ENCODE peak calls at places on chromosomes 12 and 14, in seven cellular contexts. A is HCT116, E is MM.1S, P is OCI-LY7, L is neural progenitor cell, V is PC-3, C is GM23338. Z is an unnamed sample. For H3K36me3, the result is how much of the 10 kb centered on the place peaks cover.

GRCh38 chr14:100629098-100629497 is 41.9 kb upstream of the BEGAIN start:
- DNase-seq in A (no peak), E (no peak), P (no peak), L (no peak), V (no peak), C (no peak), Z (no peak)

GRCh38 chr14:106850913-106851825 is 1324.8 kb downstream of the TMEM121 start:
- DNase-seq in A (no peak), E (peak), P (peak), L (no peak), V (no peak), C (no peak), Z (no peak)

GRCh38 chr12:83619973-83620372 is 933.3 kb downstream of the TMTC2 start:
- DNase-seq in A (no peak), E (no peak), P (no peak), L (no peak), V (no peak), C (no peak), Z (no peak)

GRCh38 chr12:60874091-60874490 is 1278.3 kb downstream of the SLC16A7 start:
- DNase-seq in A (no peak), E (no peak), P (no peak), L (no peak), V (no peak), C (no peak), Z (no peak)

GRCh38 chr12:50569321-50569720 is 64.5 kb downstream of the DIP2B start:
- DNase-seq in A (no peak), E (no peak), P (no peak), L (peak), V (no peak), C (peak), Z (peak)

GRCh38 chr12:79997115-79997805 is 62.4 kb upstream of the PPP1R12A start:
- DNase-seq in A (no peak), E (peak), P (peak), L (no peak), V (no peak), C (no peak), Z (peak)

GRCh38 chr14:64303471-64303917 is 9.3 kb upstream of the ESR2 start:
- DNase-seq in A (peak), E (peak), P (peak), L (peak), V (peak), C (peak), Z (peak)

GRCh38 chr12:3446235-3446634 is 44.8 kb upstream of the PRMT8 start:
- DNase-seq in A (no peak), E (no peak), P (no peak), L (no peak), V (no peak), C (no peak), Z (no peak)

GRCh38 chr14:101064718-101065117 is 161.2 kb upstream of the RTL1 start:
- DNase-seq in A (no peak), E (no peak), P (no peak), L (no peak), V (no peak), C (no peak), Z (no peak)

GRCh38 chr12:42094277-42094676 is 50.4 kb downstream of the GXYLT1 start:
- DNase-seq in A (peak), E (no peak), P (no peak), L (no peak), V (peak), C (no peak), Z (peak)

GRCh38 chr14:58280954-58281787 is 17.2 kb upstream of the ARID4A start:
- DNase-seq in A (no peak), E (no peak), P (no peak), L (no peak), V (peak), C (no peak), Z (peak)

GRCh38 chr14:58281969-58282368 is 16.4 kb upstream of the ARID4A start:
- DNase-seq in A (no peak), E (no peak), P (no peak), L (no peak), V (no peak), C (no peak), Z (no peak)

GRCh38 chr14:58275527-58276190 is 22.7 kb upstream of the ARID4A start:
- DNase-seq in A (no peak), E (no peak), P (no peak), L (no peak), V (no peak), C (no peak), Z (no peak)

GRCh38 chr14:58276208-58276607 is 22.1 kb upstream of the ARID4A start:
- DNase-seq in A (no peak), E (no peak), P (no peak), L (no peak), V (no peak), C (no peak), Z (no peak)

DNA sequence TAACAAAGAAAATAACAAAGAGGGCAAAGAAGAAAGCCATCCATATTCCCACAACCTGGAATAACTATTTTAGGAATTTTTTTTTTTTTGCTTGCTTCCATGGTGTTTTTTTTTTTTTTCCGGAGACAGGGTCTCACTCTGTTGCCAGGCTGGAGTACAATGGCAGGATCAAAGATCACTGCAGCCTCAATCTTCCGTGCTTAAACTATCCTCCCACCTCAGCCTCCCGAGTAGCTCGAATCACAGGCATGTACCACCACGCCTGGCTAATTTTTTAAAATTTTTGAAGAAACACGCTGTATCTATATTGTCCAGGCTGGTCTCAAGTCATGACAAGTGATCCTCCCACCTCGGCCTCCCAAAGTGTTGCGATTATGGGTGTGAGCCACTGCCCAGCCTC is 20.2 kb upstream of the ARID4A start:
- DNase-seq in A (no peak), E (no peak), P (no peak), L (no peak), V (no peak), C (no peak), Z (no peak)
- H3K36me3 ChIP-seq in A (under half), E (under half), P (half or more), L (under half), V (half or more), C (under half), Z (under half)

GRCh38 chr12:117985182-117985581 is 16.4 kb upstream of the KSR2 start:
- DNase-seq in A (peak), E (no peak), P (no peak), L (no peak), V (peak), C (no peak), Z (peak)

GRCh38 chr12:117981267-117981666 is 12.5 kb upstream of the KSR2 start:
- DNase-seq in A (no peak), E (no peak), P (no peak), L (no peak), V (no peak), C (no peak), Z (no peak)

DNA sequence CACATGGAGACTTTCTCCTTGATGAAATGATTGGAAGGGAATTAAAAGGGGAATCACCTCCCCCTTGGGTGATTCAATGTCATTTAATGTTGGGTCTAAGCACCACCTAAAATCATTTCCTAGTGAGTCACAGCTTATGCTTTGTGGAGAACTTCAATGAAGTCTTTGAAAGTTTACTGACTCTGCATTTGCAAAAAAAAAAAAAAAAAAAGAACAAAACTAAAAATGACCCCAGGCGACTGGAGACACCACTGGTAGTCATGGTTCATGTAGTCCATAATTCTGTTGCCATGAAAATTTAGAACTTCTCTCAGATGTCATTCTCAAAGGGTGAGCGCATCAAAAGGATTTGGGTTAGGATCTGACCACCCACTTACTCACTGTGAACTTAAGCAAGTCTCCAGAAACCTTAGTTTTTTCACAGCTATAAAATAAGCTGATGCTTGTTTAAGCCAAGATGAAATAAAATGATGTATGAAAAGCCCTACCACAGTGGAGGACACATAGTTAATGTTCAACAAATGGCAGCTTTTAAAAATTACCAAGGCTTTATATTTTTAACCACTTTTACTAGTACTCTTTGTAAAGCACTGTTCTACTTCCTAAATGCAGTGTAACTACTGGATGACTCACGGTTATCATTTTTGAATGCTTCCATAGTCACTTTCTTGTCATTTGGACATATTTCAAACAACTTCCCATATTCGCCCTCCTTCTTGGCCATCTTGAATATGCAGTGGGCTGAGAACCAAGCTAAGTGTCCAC is 18.1 kb upstream of the KSR2 start:
- DNase-seq in A (peak), E (no peak), P (no peak), L (no peak), V (peak), C (no peak), Z (peak)
- H2AFZ ChIP-seq in A (peak), E (no peak), P (no peak), L (no peak), V (peak), C (no peak), Z (peak)

GRCh38 chr12:102227954-102228353 is 30.3 kb upstream of the PMCH start:
- DNase-seq in A (no peak), E (no peak), P (no peak), L (no peak), V (no peak), C (no peak), Z (no peak)

GRCh38 chr12:102234599-102234998 is 37.0 kb upstream of the PMCH start:
- DNase-seq in A (no peak), E (no peak), P (no peak), L (no peak), V (no peak), C (no peak), Z (no peak)

DNA sequence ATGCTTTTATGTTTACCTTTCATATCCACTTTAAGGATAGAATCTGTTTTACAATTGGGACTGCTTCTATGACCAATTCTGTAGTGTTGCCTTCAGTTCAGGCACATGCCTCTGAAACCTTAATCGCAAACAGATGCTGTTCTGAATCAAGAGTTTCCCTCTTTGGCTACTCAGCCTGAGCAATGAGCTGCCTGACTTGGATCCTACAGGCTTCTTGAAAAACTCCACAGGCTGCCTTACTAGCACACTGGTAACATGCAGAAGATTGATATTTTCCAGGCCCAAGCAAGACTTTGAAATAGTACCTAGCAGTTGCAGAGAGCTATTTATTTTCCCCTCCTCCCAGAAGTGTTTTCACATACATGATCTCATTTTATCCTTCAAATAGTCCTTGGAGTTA is 34.8 kb upstream of the PMCH start:
- DNase-seq in A (no peak), E (no peak), P (no peak), L (no peak), V (no peak), C (no peak), Z (peak)
- TF ChIP-seq EZH2phosphoT487 in A (no peak), E (no peak), P (no peak), L (no peak), V (no peak), C (no peak), Z (no peak)

DNA sequence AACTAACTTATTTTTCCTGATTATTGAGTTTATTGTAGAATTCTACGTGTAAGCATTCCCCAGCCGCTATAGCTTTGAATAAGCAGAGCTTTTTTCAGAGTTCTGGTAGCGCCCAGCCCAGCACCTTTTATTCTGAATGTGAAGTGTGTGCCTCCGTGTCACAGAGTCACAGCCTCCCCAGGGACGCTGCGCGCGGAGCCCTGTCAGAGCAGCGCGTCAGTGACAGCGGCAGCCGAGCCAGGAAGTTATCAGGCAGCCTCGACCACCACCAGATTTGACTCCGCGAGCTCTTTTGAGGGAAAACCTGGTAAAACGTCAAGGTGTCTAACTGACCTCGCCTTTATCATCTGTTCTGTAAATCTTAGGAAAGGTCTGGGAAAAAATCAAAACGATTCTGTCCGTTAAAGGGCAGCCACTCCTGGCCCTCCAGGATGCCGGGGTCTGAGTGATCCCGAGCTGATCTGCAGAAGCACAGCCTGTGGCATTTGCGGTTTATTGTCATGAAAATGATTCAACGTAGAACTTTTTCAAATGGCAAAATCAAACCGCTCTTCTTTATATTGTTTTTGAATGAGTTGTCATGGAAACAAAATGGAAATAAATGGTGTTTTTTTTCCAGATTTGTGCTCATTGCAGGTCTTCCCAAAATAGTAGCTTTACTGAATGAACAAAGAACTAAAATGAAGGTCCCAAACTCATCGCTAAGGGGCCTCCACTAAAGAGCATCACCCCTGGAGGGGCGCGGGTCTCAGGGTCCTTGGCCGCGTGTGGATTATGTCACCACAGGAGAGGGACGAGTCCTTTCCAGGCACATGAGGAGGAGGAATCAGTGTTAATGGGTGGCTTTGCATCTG is 43.1 kb upstream of the MMP17 start:
- DNase-seq in A (no peak), E (no peak), P (no peak), L (no peak), V (no peak), C (peak), Z (peak)
- H3K36me3 ChIP-seq in A (under half), E (under half), P (half or more), L (under half), V (half or more), C (under half), Z (under half)

GRCh38 chr12:30969006-30969405 is 42.5 kb downstream of the TSPAN11 start:
- DNase-seq in A (no peak), E (no peak), P (no peak), L (no peak), V (no peak), C (no peak), Z (no peak)
- H2AFZ ChIP-seq in A (no peak), E (no peak), P (no peak), L (no peak), V (no peak), C (no peak), Z (no peak)

DNA sequence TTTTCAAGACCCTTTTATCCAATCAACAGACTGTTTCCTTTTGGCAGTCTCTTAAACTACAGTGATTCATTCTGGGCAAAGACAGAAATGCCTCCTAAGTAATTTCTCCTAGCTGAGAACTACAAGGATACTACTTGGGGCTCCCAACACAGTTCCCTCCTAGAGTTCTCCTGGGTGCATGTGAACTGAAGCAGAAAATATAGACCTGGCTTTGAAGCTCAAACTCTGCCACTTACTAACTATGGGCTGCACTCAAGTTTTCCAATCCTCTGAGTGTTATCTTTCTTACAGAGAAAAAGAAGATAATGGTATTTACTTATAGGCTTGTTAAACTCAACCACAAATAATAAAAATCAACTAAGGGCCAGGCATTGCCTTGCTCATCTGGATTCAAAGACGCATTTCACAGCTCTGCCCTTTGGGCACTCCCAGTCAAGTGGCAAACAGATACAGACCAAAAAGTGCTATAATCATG is 97.6 kb downstream of the EFCAB11 start:
- DNase-seq in A (no peak), E (no peak), P (no peak), L (no peak), V (peak), C (no peak), Z (peak)
- TF ChIP-seq EZH2phosphoT487 in A (no peak), E (no peak), P (no peak), L (no peak), V (no peak), C (no peak), Z (no peak)

GRCh38 chr12:56546680-56547079 is 25.1 kb downstream of the RBMS2 start:
- DNase-seq in A (no peak), E (no peak), P (no peak), L (no peak), V (no peak), C (no peak), Z (no peak)

GRCh38 chr12:56545023-56545604 is 23.5 kb downstream of the RBMS2 start:
- DNase-seq in A (no peak), E (no peak), P (no peak), L (no peak), V (no peak), C (no peak), Z (no peak)

GRCh38 chr12:56542164-56542563 is 20.5 kb downstream of the RBMS2 start:
- DNase-seq in A (no peak), E (no peak), P (no peak), L (no peak), V (no peak), C (no peak), Z (no peak)

DNA sequence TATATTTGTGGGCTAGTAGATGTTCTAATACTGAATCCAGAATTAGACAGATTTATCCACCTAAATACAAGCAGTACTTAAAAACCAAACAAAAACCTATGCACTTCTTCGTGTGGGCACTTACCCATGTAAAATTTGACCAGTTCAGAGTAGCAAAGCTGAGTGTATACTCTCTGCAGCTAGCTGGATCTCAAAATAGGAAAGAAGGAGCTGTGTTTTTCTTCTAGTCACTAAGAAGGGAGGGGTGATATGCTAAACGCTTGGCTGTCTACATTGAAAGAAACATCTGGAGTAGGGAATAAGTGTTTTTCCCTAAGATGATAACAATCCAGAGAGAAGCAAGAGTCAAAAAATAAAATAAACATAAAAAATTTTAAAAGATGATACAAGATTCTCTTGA is 20.0 kb downstream of the RBMS2 start:
- DNase-seq in A (no peak), E (no peak), P (no peak), L (no peak), V (no peak), C (no peak), Z (no peak)
- H3K36me3 ChIP-seq in A (under half), E (under half), P (under half), L (under half), V (under half), C (under half), Z (under half)

GRCh38 chr12:32252199-32253073 is 145.8 kb downstream of the BICD1 start:
- DNase-seq in A (no peak), E (peak), P (no peak), L (peak), V (no peak), C (peak), Z (no peak)
- H2AFZ ChIP-seq in A (no peak), E (peak), P (no peak), L (no peak), V (no peak), C (no peak), Z (no peak)

GRCh38 chr12:122921917-122922316 is 26.0 kb upstream of the VPS37B start:
- DNase-seq in A (no peak), E (no peak), P (no peak), L (no peak), V (no peak), C (no peak), Z (no peak)

GRCh38 chr12:122920687-122921086 is 24.8 kb upstream of the VPS37B start:
- DNase-seq in A (no peak), E (no peak), P (no peak), L (no peak), V (no peak), C (no peak), Z (no peak)

GRCh38 chr12:122918827-122919226 is 22.9 kb upstream of the VPS37B start:
- DNase-seq in A (no peak), E (no peak), P (no peak), L (no peak), V (peak), C (no peak), Z (no peak)

GRCh38 chr12:122917508-122918227 is 21.7 kb upstream of the VPS37B start:
- DNase-seq in A (no peak), E (no peak), P (no peak), L (no peak), V (peak), C (no peak), Z (peak)
- TF ChIP-seq EZH2phosphoT487 in A (no peak), E (no peak), P (no peak), L (no peak), V (no peak), C (no peak), Z (no peak)